ENCODE peak calls at places on chromosomes 16 and 17, in four cellular contexts. J is T-helper 2 cell; N is CD4-positive, alpha-beta T cell; Z is ovary. R is an unnamed sample.

GRCh38 chr17:75830168-75831031 is 13.8 kb downstream of the UNC13D start:
- DNase-seq in J (peak), N (no peak), Z (no peak), R (no peak)

GRCh38 chr17:81566461-81567126 is 14.4 kb upstream of the FAAP100 start:
- DNase-seq in J (no peak), N (no peak), Z (peak), R (peak)

GRCh38 chr17:2847601-2848255 is 51.5 kb downstream of the RAP1GAP2 start:
- DNase-seq in J (no peak), N (no peak), Z (no peak), R (no peak)

GRCh38 chr17:79513805-79514535 is 96.9 kb downstream of the RBFOX3 start:
- DNase-seq in J (no peak), N (no peak), Z (no peak), R (no peak)

GRCh38 chr17:77319211-77320031 is 178.7 kb downstream of the SEC14L1 start:
- DNase-seq in J (peak), N (peak), Z (peak), R (peak)

GRCh38 chr17:10737168-10737622 is 7.4 kb upstream of the TMEM220 start:
- DNase-seq in J (no peak), N (peak), Z (peak), R (no peak)

GRCh38 chr16:75836377-75837010 is 110.2 kb upstream of the CPHXL start:
- DNase-seq in J (no peak), N (no peak), Z (no peak), R (no peak)

GRCh38 chr17:73814070-73814469 is 169.8 kb upstream of the SDK2 start:
- DNase-seq in J (no peak), N (no peak), Z (no peak), R (no peak)

R was measured in aorta.